ENCODE peak calls at places on chromosomes 16 and 17, in nine cellular contexts. One of them, this sample, is unnamed.
A peak's percentile ranks its signal among the peaks of the same experiment; 100 is the strongest.

GRCh38 chr17:39794249-39794970 is 56.7 kb downstream of the GRB7 start:
- DNase-seq in WTC11: no peak
- DNase-seq in psoas muscle: no peak
- DNase-seq in amniotic stem cell: no peak
- DNase-seq in T-helper 1 cell: no peak
- DNase-seq in A673: no peak
- DNase-seq in breast epithelium: no peak
- DNase-seq in GM12891: no peak
- DNase-seq in lower lobe of right lung: no peak
- DNase-seq in this sample: no peak

GRCh38 chr16:81881228-81881627 is 102.1 kb downstream of the PLCG2 start:
- DNase-seq in amniotic stem cell: no peak
- DNase-seq in breast epithelium: no peak
- DNase-seq in lower lobe of right lung: no peak
- DNase-seq in WTC11: no peak
- DNase-seq in A673: no peak
- DNase-seq in T-helper 1 cell: no peak
- DNase-seq in psoas muscle: no peak
- DNase-seq in GM12891: no peak
- DNase-seq in this sample: no peak

GRCh38 chr17:29195465-29196081 is 15.4 kb upstream of the MYO18A start:
- DNase-seq in GM12891: no peak
- DNase-seq in lower lobe of right lung: peak; percentile 60
- DNase-seq in WTC11: no peak
- DNase-seq in T-helper 1 cell: no peak
- DNase-seq in psoas muscle: no peak
- DNase-seq in A673: peak; percentile 92
- DNase-seq in breast epithelium: no peak
- DNase-seq in amniotic stem cell: no peak
- DNase-seq in this sample: no peak

GRCh38 chr16:67445913-67446907 is 15.3 kb downstream of the HSD11B2 start:
- DNase-seq in breast epithelium: no peak
- DNase-seq in psoas muscle: no peak
- DNase-seq in amniotic stem cell: no peak
- DNase-seq in T-helper 1 cell: no peak
- DNase-seq in lower lobe of right lung: no peak
- DNase-seq in WTC11: no peak
- DNase-seq in GM12891: no peak
- DNase-seq in A673: no peak
- DNase-seq in this sample: no peak

GRCh38 chr17:20096430-20096829 is 87.3 kb downstream of the SPECC1 start:
- DNase-seq in GM12891: no peak
- DNase-seq in lower lobe of right lung: no peak
- DNase-seq in T-helper 1 cell: no peak
- DNase-seq in A673: no peak
- DNase-seq in WTC11: no peak
- DNase-seq in breast epithelium: no peak
- DNase-seq in psoas muscle: no peak
- DNase-seq in amniotic stem cell: no peak
- DNase-seq in this sample: no peak

GRCh38 chr17:21689604-21690003 is 2.7 kb upstream of the KCNJ18 start:
- DNase-seq in lower lobe of right lung: no peak
- DNase-seq in psoas muscle: peak; percentile 68
- DNase-seq in T-helper 1 cell: no peak
- DNase-seq in amniotic stem cell: peak; percentile 32
- DNase-seq in GM12891: no peak
- DNase-seq in A673: no peak
- DNase-seq in WTC11: no peak
- DNase-seq in breast epithelium: no peak
- DNase-seq in this sample: no peak

GRCh38 chr16:66298571-66299120 is 67.8 kb upstream of the CDH5 start:
- DNase-seq in A673: no peak
- DNase-seq in psoas muscle: no peak
- DNase-seq in T-helper 1 cell: no peak
- DNase-seq in lower lobe of right lung: no peak
- DNase-seq in breast epithelium: no peak
- DNase-seq in GM12891: no peak
- DNase-seq in amniotic stem cell: no peak
- DNase-seq in WTC11: no peak
- DNase-seq in this sample: no peak

GRCh38 chr17:79633154-79633553 is 22.3 kb upstream of the RBFOX3 start:
- DNase-seq in amniotic stem cell: no peak
- DNase-seq in GM12891: no peak
- DNase-seq in T-helper 1 cell: no peak
- DNase-seq in breast epithelium: no peak
- DNase-seq in WTC11: peak; percentile 3
- DNase-seq in psoas muscle: no peak
- DNase-seq in lower lobe of right lung: peak; percentile 26
- DNase-seq in A673: no peak
- DNase-seq in this sample: no peak

GRCh38 chr17:82912571-82913089 is 72.8 kb upstream of the ZNF750 start:
- DNase-seq in amniotic stem cell: no peak
- DNase-seq in T-helper 1 cell: no peak
- DNase-seq in lower lobe of right lung: no peak
- DNase-seq in GM12891: no peak
- DNase-seq in breast epithelium: no peak
- DNase-seq in psoas muscle: peak; percentile 74
- DNase-seq in WTC11: no peak
- DNase-seq in A673: no peak
- DNase-seq in this sample: no peak

GRCh38 chr17:55282379-55282702 is 17.6 kb downstream of the HLF start:
- DNase-seq in T-helper 1 cell: no peak
- DNase-seq in A673: no peak
- DNase-seq in lower lobe of right lung: no peak
- DNase-seq in amniotic stem cell: no peak
- DNase-seq in WTC11: no peak
- DNase-seq in breast epithelium: no peak
- DNase-seq in psoas muscle: no peak
- DNase-seq in GM12891: no peak
- DNase-seq in this sample: no peak

This sample was measured in activated effector memory CD4-positive, alpha-beta T cell treated with Interleukin-2 at 50 U/mL for 16 hours.